ENCODE peak calls at places on chromosomes 1 and 21, in eight cellular contexts. L is left lung; O is osteoblast; E is effector memory CD4-positive, alpha-beta T cell; S is breast epithelium; T is endothelial cell of umbilical vein; B is OCI-LY7; R is mesendoderm. M is an unnamed sample.
A peak's percentile ranks its signal among the peaks of the same experiment; 100 is the strongest.

GRCh38 chr1:34827341-34827941 is 32.1 kb downstream of the SMIM12 start:
- DNase-seq in L (no peak), O (no peak), E (no peak), S (no peak), T (no peak), B (no peak), R (no peak), M (no peak)

GRCh38 chr21:28615276-28615675 is 377.4 kb downstream of the LTN1 start:
- DNase-seq in L (no peak), O (no peak), E (no peak), S (no peak), T (no peak), B (no peak), R (peak; percentile 37), M (no peak)

GRCh38 chr1:40187399-40187798 is 26.2 kb downstream of the RLF start:
- DNase-seq in L (no peak), O (no peak), E (no peak), S (no peak), T (no peak), B (no peak), R (peak; percentile 19), M (no peak)

GRCh38 chr21:32597205-32597604 is 11.9 kb upstream of the TCP10L start:
- DNase-seq in L (no peak), O (peak; percentile 86), E (no peak), S (no peak), T (peak; percentile 85), B (no peak), R (no peak), M (no peak)

GRCh38 chr1:236168716-236169429 is 26.5 kb downstream of the GPR137B start:
- DNase-seq in L (no peak), O (peak; percentile 59), E (no peak), S (peak; percentile 27), T (peak; percentile 44), B (peak; percentile 16), R (no peak), M (peak; percentile 67)

GRCh38 chr1:218679391-218679790 is 334.3 kb downstream of the TGFB2 start:
- DNase-seq in L (no peak), O (no peak), E (no peak), S (no peak), T (no peak), B (no peak), R (no peak), M (no peak)

GRCh38 chr1:161054805-161055204 is 9.0 kb upstream of the USF1 start:
- DNase-seq in L (no peak), O (peak; percentile 75), E (no peak), S (no peak), T (no peak), B (no peak), R (no peak), M (no peak)

GRCh38 chr21:16634522-16634914 is 878.3 kb upstream of the CXADR start:
- DNase-seq in L (no peak), O (no peak), E (no peak), S (no peak), T (no peak), B (no peak), R (peak; percentile 66), M (no peak)

GRCh38 chr1:21509351-21510112 is at the start of gene ALPL:
- DNase-seq in L (peak; percentile 81), O (no peak), E (no peak), S (no peak), T (no peak), B (no peak), R (peak; percentile 58), M (no peak)

GRCh38 chr1:78274814-78275213 is 216.0 kb upstream of the PTGFR start:
- DNase-seq in L (no peak), O (peak; percentile 62), E (no peak), S (no peak), T (no peak), B (no peak), R (no peak), M (no peak)

GRCh38 chr21:38221594-38221993 is 35.2 kb upstream of the KCNJ15 start:
- DNase-seq in L (no peak), O (peak; percentile 74), E (no peak), S (no peak), T (no peak), B (no peak), R (no peak), M (no peak)

GRCh38 chr1:192691041-192691440 is 55.1 kb downstream of the RGS13 start:
- DNase-seq in L (no peak), O (no peak), E (no peak), S (no peak), T (no peak), B (no peak), R (peak; percentile 11), M (no peak)

GRCh38 chr1:20589331-20590312 is 725 bp downstream of the CDA start:
- DNase-seq in L (peak; percentile 87), O (peak; percentile 89), E (no peak), S (no peak), T (peak; percentile 88), B (no peak), R (peak; percentile 84), M (peak; percentile 75)

GRCh38 chr1:20322825-20323612 is 32.3 kb downstream of the VWA5B1 start:
- DNase-seq in L (no peak), O (peak; percentile 88), E (no peak), S (no peak), T (no peak), B (peak; percentile 56), R (no peak), M (no peak)

GRCh38 chr1:180566048-180566447 is 7.3 kb downstream of the OVAAL start:
- DNase-seq in L (no peak), O (no peak), E (no peak), S (no peak), T (peak; percentile 81), B (no peak), R (no peak), M (no peak)
- H3K4me3 ChIP-seq in L (no peak overlapping the region), O (no peak overlapping the region), E (no peak overlapping the region), S (no peak overlapping the region), T (no peak overlapping the region), B (no peak overlapping the region), R (no peak overlapping the region), M (peak overlapping the region; percentile 29)

GRCh38 chr1:8551613-8552093 is 233.7 kb downstream of the SLC45A1 start:
- DNase-seq in L (no peak), O (no peak), E (no peak), S (no peak), T (no peak), B (no peak), R (no peak), M (no peak)

GRCh38 chr1:8552820-8553397 is 235.0 kb downstream of the SLC45A1 start:
- DNase-seq in L (peak; percentile 51), O (no peak), E (no peak), S (no peak), T (no peak), B (no peak), R (no peak), M (no peak)

GRCh38 chr1:8551057-8551456 is 233.1 kb downstream of the SLC45A1 start:
- DNase-seq in L (no peak), O (no peak), E (no peak), S (no peak), T (no peak), B (no peak), R (no peak), M (no peak)

GRCh38 chr1:8554956-8555534 is 237.1 kb downstream of the SLC45A1 start:
- DNase-seq in L (no peak), O (no peak), E (no peak), S (no peak), T (peak; percentile 53), B (no peak), R (no peak), M (no peak)

DNA sequence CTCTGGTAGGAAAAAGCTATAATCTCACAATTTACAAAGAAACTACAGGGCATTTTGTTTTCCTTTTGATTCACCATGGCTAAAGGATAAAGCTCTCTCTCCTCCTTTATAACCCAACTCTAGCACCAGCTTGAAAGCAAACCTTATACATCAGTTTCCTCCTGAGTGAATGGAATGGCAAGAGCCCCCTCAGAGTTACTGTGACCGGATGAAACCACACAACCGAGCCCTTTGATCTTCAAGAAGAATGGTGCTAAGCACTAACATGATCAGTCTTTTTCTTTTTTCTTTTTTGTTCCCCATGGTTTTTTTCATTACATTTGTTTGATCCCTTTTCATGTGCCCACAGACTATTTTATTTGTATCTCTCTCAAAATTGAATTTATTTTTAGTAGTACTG is 234.2 kb downstream of the SLC45A1 start:
- DNase-seq in L (no peak), O (no peak), E (no peak), S (no peak), T (no peak), B (peak; percentile 37), R (no peak), M (no peak)
- H3K4me1 ChIP-seq in L (peaks cover 7% of the 10 kb centered on the region), O (peaks cover 4% of the 10 kb centered on the region), E (no peaks in the 10 kb centered on the region), S (no peaks in the 10 kb centered on the region), T (peaks cover 3% of the 10 kb centered on the region), B (peaks cover 25% of the 10 kb centered on the region), R (peaks cover 2% of the 10 kb centered on the region), M (peaks cover 8% of the 10 kb centered on the region)

GRCh38 chr1:23169727-23170335 is 1.2 kb upstream of the LUZP1 start:
- DNase-seq in L (no peak), O (peak; percentile 98), E (no peak), S (peak; percentile 80), T (peak; percentile 91), B (peak; percentile 44), R (no peak), M (peak; percentile 67)
- H3K4me3 ChIP-seq in L (peak overlapping the region; percentile 91), O (peak overlapping the region; percentile 95), E (no peak overlapping the region), S (no peak overlapping the region), T (no peak overlapping the region), B (no peak overlapping the region), R (no peak overlapping the region), M (no peak overlapping the region)

GRCh38 chr1:89644119-89644814 is 11.3 kb downstream of the LRRC8C start:
- DNase-seq in L (no peak), O (no peak), E (no peak), S (no peak), T (no peak), B (no peak), R (no peak), M (no peak)

GRCh38 chr1:89640440-89640839 is 7.5 kb downstream of the LRRC8C start:
- DNase-seq in L (no peak), O (no peak), E (no peak), S (no peak), T (no peak), B (no peak), R (no peak), M (no peak)

GRCh38 chr1:89637496-89637895 is 4.6 kb downstream of the LRRC8C start:
- DNase-seq in L (no peak), O (no peak), E (no peak), S (no peak), T (no peak), B (no peak), R (no peak), M (no peak)

GRCh38 chr1:89643577-89643976 is 10.7 kb downstream of the LRRC8C start:
- DNase-seq in L (no peak), O (no peak), E (no peak), S (no peak), T (peak; percentile 66), B (no peak), R (no peak), M (no peak)

DNA sequence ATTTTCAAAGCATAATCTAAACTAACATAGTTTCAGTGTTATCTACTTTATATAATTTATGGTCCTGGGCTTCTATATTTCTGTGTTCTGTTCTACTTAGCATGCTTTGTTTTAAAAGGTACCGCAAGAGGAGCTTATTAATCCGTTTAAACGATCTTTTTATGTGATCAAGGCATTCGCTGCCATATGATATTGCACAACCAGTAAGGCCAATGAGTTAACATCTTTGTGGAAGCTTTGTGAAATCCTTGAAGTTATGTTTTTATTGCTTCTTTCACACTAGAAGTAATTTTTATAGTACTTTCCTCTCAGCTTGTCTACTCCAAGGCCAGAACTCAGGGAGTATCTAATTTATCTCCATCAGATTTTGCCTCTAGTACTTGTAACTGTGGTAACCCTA is 8.9 kb downstream of the LRRC8C start:
- DNase-seq in L (no peak), O (no peak), E (no peak), S (no peak), T (no peak), B (no peak), R (no peak), M (no peak)
- H3K4me1 ChIP-seq in L (peaks cover 25% of the 10 kb centered on the region), O (peaks cover 2% of the 10 kb centered on the region), E (peaks cover 32% of the 10 kb centered on the region), S (no peaks in the 10 kb centered on the region), T (peaks cover 34% of the 10 kb centered on the region), B (no peaks in the 10 kb centered on the region), R (no peaks in the 10 kb centered on the region), M (no peaks in the 10 kb centered on the region)